ENCODE peak calls at places on chromosomes 12 and 14, in four cellular contexts. Q is endothelial cell of umbilical vein, I is fibroblast of lung, R is PC-3. C is an unnamed sample.

GRCh38 chr12:112418596-112419268 is at the start of gene PTPN11:
- DNase-seq in R (peak), Q (peak), I (peak), C (peak)

GRCh38 chr12:57718641-57719528 is 19.7 kb downstream of the AGAP2 start:
- DNase-seq in I (no peak), R (no peak), Q (no peak), C (peak)

GRCh38 chr12:52245259-52245961 is 12.4 kb downstream of the KRT7 start:
- DNase-seq in Q (no peak), R (peak), I (no peak), C (no peak)

GRCh38 chr14:89267163-89267562 is 149.9 kb downstream of the FOXN3 start:
- DNase-seq in R (no peak), I (no peak), Q (no peak), C (no peak)

GRCh38 chr12:46357438-46358324 is 14.9 kb downstream of the SLC38A2 start:
- DNase-seq in I (peak), R (peak), Q (peak), C (no peak)

GRCh38 chr12:7884687-7885086 is 12.0 kb upstream of the SLC2A14 start:
- DNase-seq in Q (no peak), I (no peak), R (no peak), C (no peak)

GRCh38 chr12:31536672-31537071 is 54.3 kb downstream of the DENND5B start:
- DNase-seq in I (peak), Q (no peak), R (no peak), C (no peak)

GRCh38 chr14:100302616-100303015 is 3.6 kb downstream of the SLC25A29 start:
- DNase-seq in I (no peak), Q (no peak), R (peak), C (no peak)

GRCh38 chr12:124094188-124094587 is 121.2 kb downstream of the ZNF664 start:
- DNase-seq in Q (no peak), R (no peak), I (no peak), C (no peak)

GRCh38 chr12:31702047-31702446 is 26.8 kb downstream of the AMN1 start:
- DNase-seq in Q (peak), I (peak), R (peak), C (peak)

GRCh38 chr14:37466623-37467088 is 128.4 kb downstream of the FOXA1 start:
- DNase-seq in R (no peak), Q (no peak), I (peak), C (peak)

GRCh38 chr14:71175491-71175890 is 268.2 kb downstream of the PCNX1 start:
- DNase-seq in I (no peak), R (peak), Q (no peak), C (peak)

GRCh38 chr14:64438181-64438839 is 27.0 kb upstream of the AKAP5 start:
- DNase-seq in Q (peak), R (peak), I (peak), C (peak)

GRCh38 chr14:71005076-71005475 is 97.8 kb downstream of the PCNX1 start:
- DNase-seq in Q (no peak), I (no peak), R (no peak), C (no peak)

GRCh38 chr12:79373896-79374499 is 316.8 kb downstream of the PAWR start:
- DNase-seq in R (peak), Q (peak), I (peak), C (peak)

GRCh38 chr12:52147367-52147972 is 44.3 kb downstream of the KRT80 start:
- DNase-seq in R (peak), I (peak), Q (peak), C (peak)

GRCh38 chr14:70988452-70988851 is 81.2 kb downstream of the PCNX1 start:
- DNase-seq in R (peak), Q (no peak), I (no peak), C (no peak)

GRCh38 chr14:95597784-95598204 is 62.9 kb downstream of the GLRX5 start:
- DNase-seq in I (peak), R (no peak), Q (no peak), C (peak)

GRCh38 chr14:104150201-104151027 is 12.0 kb downstream of the KIF26A start:
- DNase-seq in Q (no peak), I (peak), R (no peak), C (peak)

GRCh38 chr12:31750747-31751039 is 21.9 kb upstream of the AMN1 start:
- DNase-seq in R (no peak), Q (no peak), I (no peak), C (no peak)

GRCh38 chr12:51407604-51408003 is 16.4 kb upstream of the GALNT6 start:
- DNase-seq in Q (no peak), I (no peak), R (no peak), C (no peak)

GRCh38 chr12:48156648-48157015 is 683 bp downstream of the ASB8 start:
- DNase-seq in Q (no peak), I (no peak), R (no peak), C (no peak)

GRCh38 chr12:68349083-68349700 is 17.0 kb upstream of the MDM1 start:
- DNase-seq in Q (no peak), I (peak), R (no peak), C (no peak)

GRCh38 chr14:51521764-51522163 is 129.9 kb upstream of the FRMD6 start:
- DNase-seq in I (peak), Q (no peak), R (peak), C (no peak)

GRCh38 chr12:47270782-47271664 is 191.3 kb upstream of the AMIGO2 start:
- DNase-seq in I (peak), R (peak), Q (no peak), C (no peak)

GRCh38 chr12:29148065-29148957 is 767 bp upstream of the FAR2 start:
- DNase-seq in R (peak), Q (peak), I (peak), C (peak)

GRCh38 chr12:124497658-124498057 is 69.8 kb downstream of the NCOR2 start:
- DNase-seq in I (peak), Q (no peak), R (no peak), C (peak)

GRCh38 chr14:61153914-61154545 is 127.1 kb downstream of the TMEM30B start:
- DNase-seq in Q (no peak), I (no peak), R (no peak), C (no peak)

GRCh38 chr12:123171967-123172366 is 21.1 kb upstream of the PITPNM2 start:
- DNase-seq in I (no peak), Q (no peak), R (no peak), C (no peak)

GRCh38 chr14:73823339-73823885 is 28.2 kb upstream of the PTGR2 start:
- DNase-seq in Q (no peak), I (no peak), R (peak), C (no peak)

GRCh38 chr12:105192624-105193225 is 43.2 kb downstream of the APPL2 start:
- DNase-seq in R (no peak), Q (no peak), I (no peak), C (no peak)

GRCh38 chr14:61705017-61705416 is 9.7 kb downstream of the HIF1A start:
- DNase-seq in R (no peak), I (no peak), Q (no peak), C (no peak)

GRCh38 chr12:92234533-92234932 is 88.9 kb upstream of the BTG1 start:
- DNase-seq in I (no peak), Q (no peak), R (no peak), C (no peak)

GRCh38 chr14:64060648-64061096 is 207.9 kb downstream of the SYNE2 start:
- DNase-seq in R (peak), Q (peak), I (no peak), C (no peak)

GRCh38 chr14:101636081-101636560 is 74.8 kb downstream of the DIO3 start:
- DNase-seq in I (no peak), Q (no peak), R (no peak), C (no peak)

GRCh38 chr12:70885952-70886351 is 34.6 kb downstream of the PTPRR start:
- DNase-seq in I (peak), Q (no peak), R (no peak), C (peak)

GRCh38 chr14:81516941-81517797 is 16.5 kb downstream of the SEL1L start:
- DNase-seq in I (peak), Q (peak), R (peak), C (peak)

GRCh38 chr12:63450821-63451220 is 217.5 kb downstream of the DPY19L2 start:
- DNase-seq in I (no peak), Q (no peak), R (no peak), C (no peak)

GRCh38 chr14:75982724-75983358 is 1.0 kb upstream of the TGFB3 start:
- DNase-seq in Q (peak), R (no peak), I (peak), C (no peak)

GRCh38 chr14:75981426-75981825 is 369 bp downstream of the TGFB3 start:
- DNase-seq in R (no peak), Q (peak), I (no peak), C (peak)

GRCh38 chr14:75980856-75981255 is 939 bp downstream of the TGFB3 start:
- DNase-seq in I (peak), R (peak), Q (no peak), C (no peak)

GRCh38 chr14:75979641-75980422 is 2.0 kb downstream of the TGFB3 start:
- DNase-seq in R (no peak), Q (no peak), I (no peak), C (no peak)

DNA sequence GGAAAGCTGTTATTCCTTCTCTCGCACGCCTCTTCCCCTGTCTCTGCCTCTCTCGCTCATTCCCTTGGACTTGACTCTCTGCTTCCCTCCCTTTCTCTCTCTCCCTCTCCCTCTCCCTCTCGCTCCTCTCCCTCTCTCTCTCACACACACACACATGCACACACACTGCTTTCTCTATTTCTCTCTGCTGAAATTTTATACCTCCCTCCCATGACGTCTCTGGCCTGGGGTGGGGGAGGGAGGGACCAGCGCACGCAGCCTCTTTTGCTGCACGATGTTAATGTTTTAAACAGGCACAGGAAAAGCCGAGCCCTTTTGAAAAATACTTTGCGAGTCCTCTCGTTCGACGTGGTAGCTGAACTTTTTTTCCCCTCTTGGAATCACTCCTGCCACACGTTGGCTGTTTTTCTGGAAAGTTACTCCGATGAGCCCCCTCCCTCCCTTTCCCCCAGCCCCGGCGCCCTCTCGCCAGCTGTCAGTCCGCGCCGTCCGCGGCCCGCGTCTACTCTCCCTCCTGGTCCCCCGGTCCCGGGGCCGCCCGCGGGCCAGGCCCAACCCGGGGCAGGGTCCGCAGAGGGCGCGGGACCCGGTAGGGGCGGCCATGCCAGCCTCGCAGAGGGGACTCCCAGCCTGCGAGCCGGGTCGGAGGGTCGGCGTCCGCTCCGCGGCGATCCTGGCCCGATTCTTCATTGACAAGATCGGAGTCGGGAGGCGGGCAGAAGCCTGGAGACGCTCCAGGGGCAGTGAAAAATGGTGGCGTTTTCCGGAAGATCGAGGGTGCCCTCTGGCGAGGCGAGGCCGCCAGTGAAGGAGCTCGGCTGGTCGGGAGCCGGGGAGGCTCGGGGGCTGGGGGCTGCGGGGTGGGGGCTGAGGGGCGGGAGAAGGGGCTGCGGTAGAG is at the start of gene TGFB3:
- DNase-seq in R (peak), I (peak), Q (peak), C (peak)
- TF ChIP-seq EZH2 in R (no peak), I (no peak), Q (no peak), C (no peak)

GRCh38 chr12:66144796-66145754 is 14.5 kb upstream of the LLPH start:
- DNase-seq in I (peak), Q (peak), R (peak), C (peak)
- H2AFZ ChIP-seq in I (no peak), Q (peak), R (peak), C (no peak)

GRCh38 chr14:91108941-91109611 is 4.8 kb upstream of the DGLUCY start:
- DNase-seq in R (peak), Q (peak), I (no peak), C (no peak)
- H3K27ac ChIP-seq in R (no peak), Q (peak), I (no peak), C (no peak)

GRCh38 chr12:93570552-93571359 is 1.7 kb upstream of the SOCS2 start:
- DNase-seq in Q (peak), I (peak), R (peak), C (peak)

GRCh38 chr12:93571854-93572711 is at the start of gene SOCS2:
- DNase-seq in Q (peak), R (peak), I (peak), C (peak)

GRCh38 chr12:93571360-93571853 is 1.1 kb upstream of the SOCS2 start:
- DNase-seq in I (peak), R (peak), Q (peak), C (peak)

GRCh38 chr12:93572712-93573551 is 457 bp downstream of the SOCS2 start:
- DNase-seq in I (no peak), Q (peak), R (peak), C (peak)

DNA sequence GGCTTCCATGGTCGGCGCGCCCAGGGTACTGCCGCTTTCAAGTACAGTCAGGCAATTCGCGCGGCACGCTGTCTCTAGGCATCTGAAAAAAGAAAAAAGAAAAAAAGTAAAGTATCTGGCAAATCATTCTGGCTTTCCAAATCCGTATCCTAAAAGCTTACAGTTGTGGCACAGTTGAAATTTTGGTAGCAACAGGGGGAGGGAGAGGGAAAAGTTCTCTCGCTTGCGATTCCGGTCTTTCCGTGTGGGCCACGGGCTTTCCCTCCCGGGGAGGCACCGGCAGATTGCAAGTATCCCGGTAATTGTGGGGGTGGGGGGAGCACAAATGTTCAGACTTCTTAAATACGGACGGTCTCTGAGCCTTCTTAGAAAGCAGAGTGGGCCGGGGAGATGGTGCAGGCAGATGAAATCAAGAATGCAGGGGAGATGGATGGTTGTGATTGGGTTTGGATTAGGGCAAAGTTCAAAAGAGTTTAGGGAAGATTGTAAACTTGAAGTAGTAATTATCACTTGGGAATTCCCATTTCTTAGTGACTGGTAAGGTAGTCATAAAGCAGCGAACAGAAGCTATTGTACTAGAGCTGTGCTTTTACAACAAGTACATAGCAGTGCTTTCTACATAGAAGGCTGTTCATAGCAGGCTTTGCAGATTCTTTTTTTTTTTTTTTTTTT is 1.2 kb downstream of the SOCS2 start:
- DNase-seq in I (peak), Q (no peak), R (peak), C (peak)
- TF ChIP-seq EZH2 in I (no peak), Q (peak), R (no peak), C (no peak)

GRCh38 chr12:41743835-41744234 is 400.8 kb downstream of the GXYLT1 start:
- DNase-seq in I (no peak), R (peak), Q (no peak), C (peak)

GRCh38 chr12:41739066-41739465 is 405.6 kb downstream of the GXYLT1 start:
- DNase-seq in I (no peak), Q (no peak), R (peak), C (peak)
- H2AFZ ChIP-seq in I (no peak), Q (no peak), R (no peak), C (no peak)